ENCODE peak calls at places on chromosomes 1 and 21, in eight cellular contexts. J is NCI-H774, C is NCI-H510A, A is AG08396, X is C1 segment of cervical spinal cord, I is pancreas, R is aorta, U is astrocyte of the hippocampus. H is an unnamed sample.

GRCh38 chr1:67777532-67777931 is 55.7 kb downstream of the GNG12 start:
- DNase-seq in C (no peak), U (no peak), X (no peak), J (no peak), R (no peak), A (no peak), I (no peak), H (no peak)

GRCh38 chr1:21117159-21117953 is 59.3 kb downstream of the EIF4G3 start:
- DNase-seq in C (no peak), X (no peak), R (no peak), A (no peak), J (no peak), U (no peak), I (no peak), H (peak)

GRCh38 chr1:147494998-147495580 is 46.2 kb upstream of the BCL9 start:
- DNase-seq in C (peak), A (peak), X (peak), I (peak), J (peak), R (peak), U (peak), H (peak)

GRCh38 chr1:197222025-197222685 is 45.9 kb upstream of the CRB1 start:
- DNase-seq in R (no peak), U (no peak), X (no peak), I (no peak), J (no peak), C (peak), A (no peak), H (no peak)

GRCh38 chr1:7915826-7916225 is 24.8 kb downstream of the TNFRSF9 start:
- DNase-seq in J (no peak), A (no peak), C (no peak), I (no peak), X (no peak), U (no peak), R (no peak), H (no peak)

GRCh38 chr1:15101112-15101760 is 52.3 kb upstream of the TMEM51 start:
- DNase-seq in U (no peak), X (no peak), A (no peak), I (no peak), R (no peak), J (no peak), C (no peak), H (no peak)

GRCh38 chr1:47031059-47031458 is 7.6 kb downstream of the CYP4X1 start:
- DNase-seq in R (no peak), A (no peak), X (no peak), I (no peak), C (no peak), J (no peak), U (peak), H (no peak)

GRCh38 chr1:27752372-27752771 is 20.6 kb upstream of the STX12 start:
- DNase-seq in X (no peak), J (peak), I (no peak), U (peak), C (no peak), A (peak), R (no peak), H (no peak)

GRCh38 chr1:58572691-58573090 is 4.4 kb downstream of the TACSTD2 start:
- DNase-seq in R (no peak), I (no peak), C (no peak), A (no peak), U (no peak), X (no peak), J (no peak), H (no peak)

GRCh38 chr1:66271216-66271903 is 262.6 kb upstream of the SGIP1 start:
- DNase-seq in A (peak), X (peak), R (peak), U (peak), C (peak), I (no peak), J (peak), H (peak)

GRCh38 chr1:241817331-241817792 is 30.6 kb upstream of the EXO1 start:
- DNase-seq in A (peak), R (no peak), C (no peak), J (no peak), X (no peak), U (peak), I (no peak), H (no peak)

GRCh38 chr1:169289016-169289415 is 78.6 kb downstream of the NME7 start:
- DNase-seq in X (no peak), I (no peak), R (no peak), C (no peak), A (no peak), J (no peak), U (no peak), H (no peak)

GRCh38 chr1:86993269-86993985 is 79.0 kb downstream of the HS2ST1 start:
- DNase-seq in X (no peak), C (no peak), U (no peak), J (no peak), A (no peak), R (no peak), I (no peak), H (no peak)

GRCh38 chr1:10744654-10745238 is 51.7 kb downstream of the CASZ1 start:
- DNase-seq in R (no peak), A (no peak), C (no peak), X (no peak), J (no peak), I (peak), U (no peak), H (no peak)

GRCh38 chr1:38500891-38501290 is 358.7 kb downstream of the RRAGC start:
- DNase-seq in C (no peak), J (no peak), I (no peak), U (peak), A (no peak), X (no peak), R (no peak), H (no peak)

GRCh38 chr1:3664700-3665375 is 12.5 kb downstream of the TP73 start:
- DNase-seq in C (no peak), I (no peak), J (no peak), X (no peak), U (no peak), A (no peak), R (peak), H (no peak)

GRCh38 chr1:78292361-78292760 is 198.4 kb upstream of the PTGFR start:
- DNase-seq in J (no peak), U (no peak), X (no peak), A (no peak), C (no peak), R (no peak), I (no peak), H (no peak)

GRCh38 chr1:36771222-36771621 is 263.1 kb downstream of the GRIK3 start:
- DNase-seq in R (no peak), U (no peak), X (no peak), J (no peak), I (no peak), C (no peak), A (no peak), H (no peak)

GRCh38 chr1:119372493-119373086 is 4.0 kb downstream of the HAO2 start:
- DNase-seq in C (peak), I (no peak), J (no peak), U (peak), R (no peak), A (no peak), X (no peak), H (no peak)

GRCh38 chr1:234600418-234601216 is 9.4 kb downstream of the IRF2BP2 start:
- DNase-seq in I (no peak), X (no peak), U (peak), C (no peak), J (no peak), A (no peak), R (peak), H (no peak)

GRCh38 chr21:25700741-25701140 is 34.0 kb downstream of the ATP5PF start:
- DNase-seq in U (no peak), C (no peak), J (no peak), R (no peak), A (no peak), I (no peak), X (no peak), H (no peak)

GRCh38 chr21:46100020-46100419 is 2.1 kb downstream of the COL6A2 start:
- DNase-seq in C (no peak), J (no peak), X (no peak), I (no peak), U (no peak), R (no peak), A (no peak), H (no peak)

GRCh38 chr1:3327936-3328590 is 126.4 kb upstream of the ARHGEF16 start:
- DNase-seq in A (no peak), C (no peak), J (no peak), R (no peak), X (no peak), U (no peak), I (no peak), H (no peak)

GRCh38 chr1:184283999-184284398 is 102.8 kb upstream of the C1orf21 start:
- DNase-seq in I (no peak), A (peak), C (no peak), J (no peak), R (no peak), U (peak), X (peak), H (no peak)

GRCh38 chr1:118783095-118783758 is 204.9 kb downstream of the TBX15 start:
- DNase-seq in R (no peak), X (no peak), C (peak), I (no peak), U (no peak), A (no peak), J (peak), H (no peak)

GRCh38 chr1:177847843-177848242 is 122.0 kb downstream of the SEC16B start:
- DNase-seq in U (peak), A (peak), X (no peak), J (no peak), C (no peak), R (no peak), I (no peak), H (no peak)

GRCh38 chr21:33261635-33262034 is 4.5 kb upstream of the IL10RB start:
- DNase-seq in J (no peak), X (peak), I (no peak), U (peak), R (peak), A (no peak), C (no peak), H (no peak)

H was measured in hippocampal formation.